ENCODE peak calls at places on chromosomes 16 and 17, in eight cellular contexts. Z, U, D, E, T, H, V and F are unnamed samples.

GRCh38 chr17:14299261-14300093 is 1.4 kb upstream of the HS3ST3B1 start:
- DNase-seq in Z (peak), U (peak), D (no peak), E (peak), T (peak), H (no peak), V (peak), F (peak)

GRCh38 chr17:77322534-77323412 is 182.0 kb downstream of the SEC14L1 start:
- DNase-seq in Z (no peak), U (peak), D (no peak), E (peak), T (no peak), H (peak), V (peak), F (peak)

GRCh38 chr16:8885674-8886592 is 3.8 kb downstream of the LITAFD start:
- DNase-seq in Z (no peak), U (no peak), D (no peak), E (no peak), T (no peak), H (no peak), V (peak), F (peak)

GRCh38 chr17:30450125-30451027 is 26.8 kb upstream of the GOSR1 start:
- DNase-seq in Z (no peak), U (no peak), D (no peak), E (no peak), T (no peak), H (no peak), V (peak), F (peak)

GRCh38 chr17:77408284-77408683 is 267.5 kb downstream of the SEC14L1 start:
- DNase-seq in Z (no peak), U (no peak), D (no peak), E (no peak), T (no peak), H (no peak), V (peak), F (no peak)

GRCh38 chr16:4976611-4977145 is 18.5 kb downstream of the SEC14L5 start:
- DNase-seq in Z (no peak), U (no peak), D (no peak), E (no peak), T (no peak), H (no peak), V (no peak), F (no peak)

GRCh38 chr16:50244504-50245416 is 21.6 kb upstream of the ADCY7 start:
- DNase-seq in Z (no peak), U (no peak), D (no peak), E (no peak), T (no peak), H (peak), V (no peak), F (no peak)

GRCh38 chr16:80689487-80689886 is 114.9 kb downstream of the CDYL2 start:
- DNase-seq in Z (no peak), U (no peak), D (no peak), E (no peak), T (no peak), H (no peak), V (no peak), F (no peak)